ENCODE peak calls at places on chromosomes 16 and 17, in six cellular contexts. J, W, U, B, Q and E are unnamed samples.

GRCh38 chr16:981695-982151 is at the start of gene SOX8:
- DNase-seq in U (no peak), Q (peak; percentile 82), W (no peak), B (no peak), J (no peak), E (no peak)

GRCh38 chr16:87812200-87812656 is 46.4 kb upstream of the KLHDC4 start:
- DNase-seq in J (no peak), U (no peak), Q (peak; percentile 28), W (no peak), B (no peak), E (no peak)

GRCh38 chr17:70314096-70314495 is 144.8 kb downstream of the KCNJ2 start:
- DNase-seq in U (no peak), J (no peak), Q (no peak), W (no peak), B (no peak), E (no peak)

GRCh38 chr17:51035436-51035835 is 85.2 kb downstream of the SPAG9 start:
- DNase-seq in Q (peak; percentile 14), U (no peak), J (no peak), B (peak; percentile 65), W (no peak), E (no peak)

GRCh38 chr16:89409161-89409711 is 81.1 kb downstream of the ANKRD11 start:
- DNase-seq in J (no peak), Q (no peak), W (no peak), U (peak; percentile 84), B (peak; percentile 14), E (no peak)

GRCh38 chr16:11252482-11252931 is 3.5 kb downstream of the SOCS1 start:
- DNase-seq in W (no peak), U (no peak), B (no peak), Q (no peak), J (no peak), E (no peak)

GRCh38 chr16:9908613-9909012 is 273.6 kb downstream of the GRIN2A start:
- DNase-seq in U (no peak), W (no peak), B (no peak), J (peak; percentile 67), Q (no peak), E (no peak)

GRCh38 chr17:80330276-80330675 is 69.6 kb downstream of the RNF213 start:
- DNase-seq in W (no peak), U (no peak), Q (no peak), B (no peak), J (peak; percentile 13), E (no peak)

GRCh38 chr16:12392585-12393089 is 411.1 kb downstream of the CPPED1 start:
- DNase-seq in W (no peak), Q (no peak), U (no peak), B (no peak), J (peak; percentile 53), E (no peak)
- TF ChIP-seq CTCF in W (no peak), Q (no peak), U (no peak), B (no peak), J (no peak), E (no peak)

DNA sequence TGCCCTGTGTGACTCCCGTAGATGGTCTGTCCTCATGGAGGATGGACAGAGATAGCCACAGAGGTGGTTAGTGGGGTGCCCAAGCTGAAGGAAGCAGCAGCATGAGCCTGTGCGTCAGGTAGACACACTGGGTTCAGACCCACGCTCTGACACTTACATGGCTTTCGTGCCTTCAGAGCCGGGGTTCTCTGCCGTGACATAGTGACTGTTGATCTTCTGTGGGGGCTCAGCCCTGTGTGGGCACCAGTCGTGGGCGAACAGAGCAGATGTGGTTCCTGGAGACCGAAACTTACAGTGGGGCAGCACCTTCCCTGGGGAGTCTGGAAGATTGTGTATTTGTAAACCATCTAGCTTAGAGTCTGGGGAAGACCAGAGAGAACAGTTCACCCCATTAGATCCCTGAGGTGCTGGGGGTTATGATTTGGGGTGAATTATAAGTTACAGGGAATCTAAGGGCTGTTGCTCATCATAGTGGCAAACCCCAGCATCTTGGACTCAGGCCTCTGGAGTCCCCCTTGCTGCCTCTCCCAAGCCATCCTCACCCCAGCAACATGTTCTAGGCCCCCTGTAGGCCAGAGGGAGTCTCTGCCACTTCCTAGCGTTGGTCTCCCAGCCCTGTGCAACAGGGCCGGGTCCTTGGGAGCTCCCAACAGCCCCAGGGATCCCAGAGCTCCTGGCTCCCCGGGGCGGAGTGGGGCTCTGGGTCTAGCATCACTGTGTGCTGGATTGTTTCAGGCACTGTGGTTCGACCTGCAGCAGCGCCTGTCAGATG is 28.6 kb downstream of the NECAB2 start:
- DNase-seq in Q (no peak), J (no peak), W (no peak), U (no peak), B (no peak), E (no peak)
- TF ChIP-seq CTCF in Q (no peak), J (no peak), W (no peak), U (no peak), B (peak; percentile 26), E (no peak)

GRCh38 chr17:3827124-3827773 is 18.8 kb downstream of the NCBP3 start:
- DNase-seq in Q (peak; percentile 70), W (no peak), J (no peak), B (peak; percentile 76), U (peak; percentile 44), E (peak; percentile 67)
- TF ChIP-seq CTCF in Q (peak; percentile 84), W (peak; percentile 33), J (peak; percentile 52), B (peak; percentile 92), U (peak; percentile 84), E (peak; percentile 90)

GRCh38 chr16:6749714-6750113 is 582.9 kb upstream of the RBFOX1 start:
- DNase-seq in B (no peak), U (no peak), J (no peak), W (no peak), Q (no peak), E (no peak)

GRCh38 chr16:6753553-6753952 is 579.1 kb upstream of the RBFOX1 start:
- DNase-seq in Q (no peak), W (no peak), B (no peak), J (no peak), U (no peak), E (no peak)
- TF ChIP-seq CTCF in Q (no peak), W (no peak), B (no peak), J (no peak), U (no peak), E (no peak)

GRCh38 chr16:2487903-2488531 is 13.1 kb downstream of the TBC1D24 start:
- DNase-seq in B (no peak), W (no peak), J (no peak), U (no peak), Q (no peak), E (peak; percentile 75)

GRCh38 chr16:2487517-2487842 is 12.6 kb downstream of the TBC1D24 start:
- DNase-seq in Q (no peak), J (no peak), U (no peak), B (no peak), W (no peak), E (no peak)

GRCh38 chr16:2484898-2485508 is 10.1 kb downstream of the TBC1D24 start:
- DNase-seq in J (no peak), Q (no peak), U (no peak), W (no peak), B (no peak), E (peak; percentile 33)

GRCh38 chr16:2485811-2486507 is 11.0 kb downstream of the TBC1D24 start:
- DNase-seq in Q (no peak), B (no peak), J (no peak), U (no peak), W (no peak), E (peak; percentile 41)

DNA sequence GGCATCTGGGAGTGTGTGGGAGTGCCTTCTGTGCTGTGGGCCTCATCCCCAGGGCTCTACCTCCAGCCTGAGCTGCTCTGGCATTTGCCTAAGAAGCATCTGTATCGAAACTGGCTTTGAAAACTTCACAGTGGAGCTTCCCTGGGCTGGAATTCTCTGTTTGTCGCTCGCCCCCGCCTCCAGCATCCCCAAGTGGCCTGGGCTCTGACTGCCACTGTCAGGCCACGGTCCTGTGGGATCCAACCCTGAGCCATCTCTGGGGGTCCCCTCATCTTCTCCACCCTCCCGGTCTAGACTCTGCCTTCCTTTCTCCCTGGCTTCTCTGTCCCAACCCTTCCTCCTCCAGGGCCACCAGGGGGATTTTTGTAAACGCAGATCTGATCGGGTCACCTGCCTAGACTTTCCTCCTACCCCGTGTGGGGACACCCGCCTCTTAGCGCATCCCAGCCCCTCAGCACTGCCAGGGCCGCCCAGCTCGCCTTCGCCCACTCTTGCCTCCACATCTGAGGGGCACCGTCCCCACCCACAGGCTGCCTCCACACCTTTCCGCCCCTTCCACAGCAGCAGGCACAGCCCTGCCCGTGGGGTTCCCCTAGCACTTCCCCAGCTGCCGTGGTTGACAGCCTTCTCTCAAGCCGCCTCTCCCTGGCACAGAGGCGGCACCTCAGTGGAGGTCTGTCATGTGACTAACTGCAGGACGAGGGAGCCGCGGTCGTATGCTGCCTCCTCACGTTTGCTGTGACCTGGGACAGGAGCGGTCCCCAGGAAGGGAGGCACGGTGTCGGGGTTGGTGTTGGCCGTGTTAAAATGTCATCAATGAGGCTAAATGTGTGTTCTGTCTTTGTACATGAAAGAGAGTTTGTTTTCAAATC is 12.0 kb downstream of the TBC1D24 start:
- DNase-seq in U (peak; percentile 78), Q (no peak), W (peak; percentile 74), J (no peak), B (no peak), E (peak; percentile 88)
- TF ChIP-seq CTCF in U (peak; percentile 65), Q (no peak), W (no peak), J (no peak), B (peak; percentile 31), E (peak; percentile 37)

DNA sequence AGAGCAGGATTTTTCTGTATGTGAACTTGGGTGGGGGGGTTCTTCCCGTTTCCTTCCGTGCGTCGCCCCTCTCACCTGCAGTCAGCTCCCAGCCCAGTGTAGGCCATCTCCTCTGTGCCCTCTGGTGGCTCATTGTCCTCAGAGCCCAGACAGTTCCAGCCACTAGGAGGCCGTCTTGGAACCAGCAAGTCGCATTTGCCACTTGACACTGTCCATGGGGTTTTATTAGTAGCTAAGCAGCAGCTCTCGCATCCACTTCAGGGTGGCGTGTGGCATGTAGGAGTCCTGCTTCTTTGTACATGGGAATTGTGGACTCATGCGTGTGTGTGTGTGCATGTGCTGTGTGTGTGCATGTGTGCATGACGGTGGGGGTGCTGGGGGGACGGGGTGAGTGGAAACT is 74.0 kb downstream of the SEC14L1 start:
- DNase-seq in U (no peak), Q (peak; percentile 73), W (no peak), J (no peak), B (peak; percentile 11), E (no peak)
- TF ChIP-seq CTCF in U (peak; percentile 14), Q (peak; percentile 43), W (no peak), J (no peak), B (peak; percentile 81), E (no peak)

DNA sequence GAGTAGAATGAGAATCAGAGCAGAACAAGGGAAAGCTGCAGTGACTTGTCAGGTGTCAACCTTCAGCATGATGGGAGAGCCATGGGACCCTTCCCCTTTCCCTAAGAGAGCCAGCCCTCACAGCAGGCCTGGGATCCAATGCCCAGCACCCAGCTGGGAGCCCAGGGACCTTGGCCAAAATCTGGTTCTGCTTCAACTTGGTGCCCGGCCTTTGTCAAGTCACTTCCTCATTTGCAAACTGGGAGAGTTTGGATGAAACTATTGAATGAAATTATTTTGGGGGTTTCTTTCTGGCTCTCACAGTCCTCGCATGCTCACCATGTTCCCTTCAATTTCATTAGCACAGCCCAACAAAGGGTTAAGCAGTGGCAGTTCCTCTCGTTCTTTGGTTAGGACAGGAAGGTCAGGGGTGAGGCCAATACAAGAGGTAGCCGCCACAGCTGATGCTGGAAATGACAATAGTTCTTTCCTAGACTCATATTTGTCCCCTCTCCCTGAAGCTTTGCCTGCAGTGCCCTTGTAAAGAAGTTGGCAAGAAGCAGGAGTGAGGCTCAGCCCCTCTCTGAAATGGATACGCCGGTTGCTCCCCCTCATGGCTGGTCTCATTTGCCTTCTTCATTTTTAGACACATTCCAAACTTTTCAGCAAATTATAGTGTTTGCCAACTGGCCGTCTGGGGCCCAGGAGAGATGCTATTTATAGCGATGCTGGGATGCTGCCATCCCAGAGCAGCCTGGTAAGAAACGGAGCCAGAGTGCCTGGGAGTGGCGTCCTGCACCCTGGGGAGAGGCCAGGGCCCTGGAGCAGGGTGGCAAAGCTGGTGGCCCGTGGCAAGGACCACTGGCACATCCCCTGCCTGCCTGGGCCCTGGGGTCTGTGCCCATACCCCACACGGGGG is 34.5 kb upstream of the MEOX1 start:
- DNase-seq in J (no peak), U (no peak), W (no peak), B (no peak), Q (no peak), E (no peak)
- TF ChIP-seq CTCF in J (no peak), U (no peak), W (no peak), B (no peak), Q (peak; percentile 21), E (no peak)